ENCODE peak calls at places on chromosomes 12 and 14, in five cellular contexts. A is progenitor cell of endocrine pancreas, V is neural crest cell, X is iPS-NIHi11, J is tibial artery. O is an unnamed sample.

GRCh38 chr12:1747609-1748008 is 56.7 kb downstream of the ADIPOR2 start:
- DNase-seq in A (no peak), V (no peak), X (no peak), J (no peak), O (no peak)

GRCh38 chr12:127810026-127810425 is 456.9 kb upstream of the TMEM132C start:
- DNase-seq in A (no peak), V (no peak), X (no peak), J (no peak), O (no peak)

GRCh38 chr12:54569995-54570531 is 18.4 kb downstream of the PPP1R1A start:
- DNase-seq in A (no peak), V (no peak), X (no peak), J (no peak), O (no peak)

GRCh38 chr14:22536853-22537338 is 52.1 kb downstream of the DAD1 start:
- DNase-seq in A (no peak), V (no peak), X (peak), J (peak), O (peak)

GRCh38 chr12:118034429-118035193 is 18.1 kb downstream of the RFC5 start:
- DNase-seq in A (no peak), V (no peak), X (peak), J (no peak), O (no peak)

GRCh38 chr12:109870648-109871047 is 9.7 kb downstream of the GLTP start:
- DNase-seq in A (no peak), V (no peak), X (no peak), J (no peak), O (no peak)

GRCh38 chr12:12823308-12823707 is 10.2 kb downstream of the DDX47 start:
- DNase-seq in A (no peak), V (no peak), X (no peak), J (no peak), O (no peak)

GRCh38 chr14:57209561-57209960 is 59.1 kb downstream of the EXOC5 start:
- DNase-seq in A (no peak), V (no peak), X (no peak), J (no peak), O (no peak)

GRCh38 chr12:26473291-26473690 is 277.9 kb downstream of the SSPN start:
- DNase-seq in A (no peak), V (no peak), X (no peak), J (no peak), O (no peak)

O was measured in activated gamma-delta T cell treated with Interleukin-2 at 50 U/mL for 16 hours.